ENCODE peak calls at places on chromosomes 16 and 17, in eight cellular contexts. M, B, K, R, D, F, I and U are unnamed samples. For H3K4me1, the result is how much of the 10 kb centered on the place peaks cover.

GRCh38 chr17:72556944-72557826 is 436.4 kb downstream of the SOX9 start:
- DNase-seq in M (peak), B (peak), K (peak), R (peak), D (peak), F (peak), I (peak), U (peak)

GRCh38 chr16:49856741-49857330 is 924 bp upstream of the ZNF423 start:
- DNase-seq in M (peak), B (peak), K (peak), R (peak), D (peak), F (peak), I (peak), U (peak)

GRCh38 chr16:15507299-15507958 is 73.0 kb downstream of the BMERB1 start:
- DNase-seq in M (no peak), B (no peak), K (no peak), R (no peak), D (peak), F (peak), I (no peak), U (peak)

GRCh38 chr17:82463881-82464566 is 5.5 kb downstream of the NARF start:
- DNase-seq in M (peak), B (no peak), K (no peak), R (no peak), D (no peak), F (no peak), I (no peak), U (no peak)

GRCh38 chr17:27741361-27741861 is 58.9 kb downstream of the NOS2 start:
- DNase-seq in M (no peak), B (no peak), K (no peak), R (no peak), D (no peak), F (no peak), I (no peak), U (no peak)

GRCh38 chr17:65278050-65278819 is 141.1 kb downstream of the RGS9 start:
- DNase-seq in M (peak), B (peak), K (peak), R (peak), D (peak), F (peak), I (peak), U (peak)

GRCh38 chr17:8922451-8922850 is 43.1 kb downstream of the PIK3R5 start:
- DNase-seq in M (no peak), B (no peak), K (no peak), R (no peak), D (no peak), F (peak), I (no peak), U (no peak)

GRCh38 chr16:49473131-49473530 is 99.5 kb downstream of the C16orf78 start:
- DNase-seq in M (no peak), B (no peak), K (no peak), R (peak), D (no peak), F (no peak), I (no peak), U (no peak)

GRCh38 chr17:65131946-65132345 is 5.2 kb upstream of the RGS9 start:
- DNase-seq in M (no peak), B (no peak), K (no peak), R (no peak), D (no peak), F (peak), I (no peak), U (no peak)

GRCh38 chr16:86515420-86515779 is 5.1 kb downstream of the FOXF1 start:
- DNase-seq in M (no peak), B (no peak), K (no peak), R (no peak), D (no peak), F (no peak), I (no peak), U (no peak)
- H3K4me3 ChIP-seq in M (no peak), B (no peak), K (peak), R (peak), D (no peak), F (peak), I (peak), U (no peak)

DNA sequence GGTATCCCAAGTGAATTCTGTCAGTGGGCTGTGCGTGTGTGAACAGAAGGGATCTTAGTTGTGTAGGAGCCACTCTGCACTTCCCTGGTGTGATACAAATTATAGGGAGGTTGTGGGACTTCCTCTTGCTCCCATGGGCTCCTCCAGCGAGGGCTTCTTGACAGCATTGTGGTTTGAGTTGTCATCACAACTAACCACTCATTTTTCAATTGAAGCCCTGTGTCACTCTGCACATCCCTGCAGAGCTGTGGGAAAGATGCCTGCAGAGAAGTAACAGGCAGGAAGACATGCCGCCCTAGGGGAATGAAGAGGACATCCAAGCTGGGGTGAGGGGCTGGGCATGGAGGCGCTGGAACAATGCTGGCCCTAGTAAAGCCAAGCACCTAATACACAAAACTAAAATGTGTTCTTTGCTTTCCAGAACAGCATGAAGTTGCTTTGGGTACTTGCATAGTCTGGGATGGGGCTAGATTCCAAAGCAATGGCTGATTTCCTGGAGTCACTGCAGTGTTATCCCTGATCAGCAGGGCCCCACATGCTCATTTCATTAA is 692.5 kb downstream of the TOX3 start:
- DNase-seq in M (no peak), B (no peak), K (no peak), R (no peak), D (no peak), F (no peak), I (no peak), U (no peak)
- H3K4me1 ChIP-seq in M (under half), B (under half), K (under half), R (under half), D (under half), F (under half), I (under half), U (under half)

DNA sequence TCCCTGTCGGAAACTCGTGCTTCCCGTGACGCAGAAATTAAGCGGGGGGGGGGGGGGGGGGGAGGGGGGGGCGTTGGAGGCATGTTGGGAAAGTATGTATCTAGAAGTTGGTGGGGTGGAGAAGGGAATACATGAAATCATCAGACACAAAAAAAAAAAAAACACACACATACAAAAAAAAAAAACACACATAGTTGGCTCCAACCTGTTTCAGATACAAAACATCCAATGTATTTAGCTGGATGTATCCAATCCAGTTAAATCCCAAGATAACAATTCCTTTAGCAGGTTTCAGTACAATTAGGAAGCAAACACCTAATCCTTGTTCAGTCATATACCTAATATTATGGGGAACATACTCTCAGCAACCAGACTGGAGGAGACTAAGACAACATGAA is 29.6 kb downstream of the FAM222B start:
- DNase-seq in M (no peak), B (no peak), K (no peak), R (no peak), D (no peak), F (no peak), I (no peak), U (no peak)
- H3K4me3 ChIP-seq in M (peak), B (peak), K (peak), R (peak), D (peak), F (peak), I (peak), U (peak)

GRCh38 chr17:2195729-2196128 is 107.9 kb downstream of the SMG6 start:
- DNase-seq in M (no peak), B (no peak), K (no peak), R (no peak), D (no peak), F (peak), I (no peak), U (no peak)
- H3K4me1 ChIP-seq in M (under half), B (under half), K (under half), R (under half), D (under half), F (under half), I (under half), U (under half)

DNA sequence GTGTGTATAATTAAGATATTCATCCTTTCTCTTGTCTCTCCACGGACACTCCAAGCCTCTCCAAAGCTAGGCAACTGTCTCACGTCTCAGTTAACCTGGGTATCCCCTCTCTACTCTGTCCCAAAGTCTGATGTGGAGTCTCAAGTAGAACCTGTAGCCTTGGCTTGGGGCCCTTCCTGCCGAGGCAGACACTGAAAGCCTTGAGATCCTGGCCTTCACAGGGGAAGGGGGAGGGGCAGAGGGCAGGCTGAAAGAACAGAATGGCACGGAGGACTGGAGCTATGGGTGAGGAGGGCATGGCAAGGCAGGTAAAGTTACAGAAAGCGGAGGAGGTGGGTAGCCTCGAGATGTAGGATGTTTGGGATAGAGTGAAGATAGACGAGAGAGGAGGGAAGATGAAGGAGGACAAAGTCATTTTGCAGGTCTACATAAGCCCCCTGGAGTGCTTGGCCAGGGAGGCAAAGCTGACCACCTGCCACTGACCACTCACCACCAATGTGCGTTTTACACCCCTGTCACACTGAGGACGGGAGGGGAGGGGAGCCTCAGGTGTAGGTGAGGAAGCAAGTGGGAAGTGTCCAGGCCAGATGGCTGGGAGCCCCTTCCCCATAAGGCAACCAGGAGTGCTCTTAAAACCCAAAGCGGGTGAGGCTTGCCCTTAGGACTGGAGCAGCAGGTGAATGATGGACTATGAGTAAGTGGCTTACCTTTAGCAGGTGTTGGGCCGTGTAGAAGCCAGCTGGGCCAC is 1.3 kb downstream of the FDXR start:
- DNase-seq in M (no peak), B (no peak), K (peak), R (no peak), D (no peak), F (no peak), I (no peak), U (no peak)
- H3K4me3 ChIP-seq in M (no peak), B (no peak), K (no peak), R (peak), D (no peak), F (peak), I (no peak), U (no peak)

GRCh38 chr16:14011846-14012245 is 59.3 kb upstream of the MRTFB start:
- DNase-seq in M (peak), B (no peak), K (no peak), R (no peak), D (no peak), F (no peak), I (no peak), U (peak)
- H3K4me1 ChIP-seq in M (half or more), B (under half), K (under half), R (under half), D (under half), F (under half), I (half or more), U (under half)

GRCh38 chr16:83968483-83968865 is 430 bp downstream of the NECAB2 start:
- DNase-seq in M (no peak), B (no peak), K (no peak), R (no peak), D (no peak), F (peak), I (no peak), U (peak)
- H3K4me3 ChIP-seq in M (no peak), B (no peak), K (no peak), R (peak), D (no peak), F (no peak), I (no peak), U (peak)

GRCh38 chr16:1708083-1708767 is 2.2 kb downstream of the MAPK8IP3 start:
- DNase-seq in M (no peak), B (no peak), K (no peak), R (no peak), D (no peak), F (no peak), I (no peak), U (peak)
- H3K4me1 ChIP-seq in M (under half), B (under half), K (under half), R (under half), D (under half), F (under half), I (half or more), U (under half)

DNA sequence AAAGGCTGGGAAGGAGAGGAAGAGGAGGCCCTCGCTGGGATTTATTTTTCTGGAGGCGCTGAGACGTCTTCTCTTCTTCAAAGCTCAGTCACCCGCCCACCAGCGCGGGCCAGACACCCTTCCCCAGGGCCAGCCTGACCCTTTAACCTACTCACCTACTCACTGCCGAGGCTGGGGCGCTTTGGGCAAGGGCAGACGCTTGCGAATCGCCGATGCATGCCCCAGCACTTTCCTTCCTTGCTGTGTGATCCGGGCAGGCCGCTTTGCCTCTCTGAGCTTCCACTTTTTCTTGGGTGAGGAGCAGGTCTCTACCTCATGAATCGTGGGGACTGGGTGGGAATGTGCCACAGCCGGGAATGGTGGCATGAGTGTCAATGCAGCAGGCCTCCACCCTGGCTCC is 25.1 kb downstream of the GSE1 start:
- DNase-seq in M (no peak), B (no peak), K (no peak), R (no peak), D (no peak), F (no peak), I (no peak), U (no peak)
- H3K4me3 ChIP-seq in M (no peak), B (no peak), K (no peak), R (no peak), D (no peak), F (no peak), I (no peak), U (no peak)

DNA sequence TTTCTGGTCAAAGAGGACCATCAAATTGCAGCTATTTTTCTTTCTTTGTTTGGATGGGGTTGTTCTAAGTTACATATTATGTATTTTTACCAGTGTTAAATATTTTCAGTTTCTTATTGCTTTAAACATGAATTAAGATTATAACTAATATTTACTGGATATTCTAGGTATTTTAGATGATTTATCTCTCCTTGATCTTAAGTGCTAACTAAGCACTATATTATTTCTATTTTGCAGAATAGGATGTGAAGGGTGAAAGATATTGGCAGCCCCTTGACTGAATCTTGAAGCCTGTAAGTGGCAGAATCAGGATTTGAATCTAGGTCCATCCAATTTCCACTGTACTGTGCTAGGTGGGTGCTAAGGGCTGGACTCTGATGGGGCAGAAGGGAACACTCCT is 307.3 kb upstream of the CCL2 start:
- DNase-seq in M (no peak), B (no peak), K (no peak), R (no peak), D (no peak), F (no peak), I (no peak), U (no peak)
- H3K4me1 ChIP-seq in M (under half), B (under half), K (under half), R (under half), D (under half), F (under half), I (under half), U (under half)